ENCODE peak calls at places on chromosomes 13 and 19, in ten cellular contexts. F, E, D, S, Y, W, H, P, L and I are unnamed samples.

GRCh38 chr13:48585456-48585840 is 52.6 kb upstream of the RCBTB2 start:
- DNase-seq in D (no peak), E (no peak), L (no peak), W (no peak), Y (no peak), P (peak), H (peak), S (no peak), F (no peak), I (no peak)

GRCh38 chr13:110319774-110320509 is 12.9 kb downstream of the COL4A2 start:
- DNase-seq in S (no peak), P (peak), Y (no peak), E (no peak), D (no peak), H (peak), F (no peak), L (no peak), W (peak), I (no peak)

GRCh38 chr19:14798760-14799159 is 20.4 kb upstream of the ADGRE2 start:
- DNase-seq in Y (no peak), S (no peak), H (no peak), L (no peak), W (no peak), F (no peak), P (no peak), E (no peak), D (no peak), I (no peak)

GRCh38 chr13:112368883-112369282 is 7.3 kb upstream of the SPACA7 start:
- DNase-seq in E (no peak), W (no peak), Y (no peak), H (no peak), S (no peak), D (no peak), F (no peak), P (no peak), L (no peak), I (no peak)

GRCh38 chr19:48171584-48172170 is 1.2 kb downstream of the ZSWIM9 start:
- DNase-seq in D (no peak), H (no peak), W (no peak), L (no peak), E (no peak), S (no peak), F (no peak), P (no peak), Y (no peak), I (no peak)

GRCh38 chr19:39832341-39833083 is 1.4 kb downstream of the DYRK1B start:
- DNase-seq in F (no peak), D (no peak), E (no peak), Y (no peak), P (peak), W (no peak), L (no peak), H (no peak), S (no peak), I (no peak)

GRCh38 chr13:97768134-97768533 is 185.3 kb upstream of the IPO5 start:
- DNase-seq in W (no peak), H (no peak), F (no peak), D (no peak), Y (no peak), L (no peak), S (no peak), P (no peak), E (no peak), I (no peak)

GRCh38 chr13:80454245-80454644 is 113.3 kb upstream of the SPRY2 start:
- DNase-seq in L (no peak), Y (no peak), D (no peak), F (no peak), H (peak), S (no peak), P (peak), W (no peak), E (no peak), I (no peak)

GRCh38 chr19:43623889-43624670 is 4.7 kb upstream of the ZNF428 start:
- DNase-seq in E (no peak), H (no peak), P (no peak), S (no peak), L (no peak), W (no peak), D (no peak), F (no peak), Y (no peak), I (no peak)

GRCh38 chr13:93862259-93862658 is 617.2 kb downstream of the DCT start:
- DNase-seq in Y (no peak), P (peak), F (no peak), W (no peak), H (no peak), S (no peak), E (no peak), D (no peak), L (no peak), I (no peak)

GRCh38 chr19:41398042-41398403 is 405 bp downstream of the BCKDHA start:
- DNase-seq in H (no peak), D (no peak), W (no peak), F (no peak), S (no peak), P (no peak), E (no peak), L (no peak), Y (no peak), I (no peak)

GRCh38 chr19:48568345-48568886 is 16.4 kb downstream of the SULT2B1 start:
- DNase-seq in H (peak), E (no peak), D (no peak), L (no peak), Y (no peak), S (peak), F (no peak), W (peak), P (peak), I (no peak)

GRCh38 chr13:99985243-99985874 is 3.8 kb downstream of the ZIC2 start:
- DNase-seq in D (no peak), W (no peak), P (no peak), F (no peak), Y (no peak), L (no peak), E (no peak), S (no peak), H (no peak), I (no peak)

GRCh38 chr19:38741670-38742069 is 2.6 kb downstream of the CAPN12 start:
- DNase-seq in L (no peak), P (no peak), W (no peak), H (no peak), Y (no peak), D (no peak), E (no peak), F (no peak), S (no peak), I (no peak)

GRCh38 chr19:30017172-30017571 is 75.1 kb downstream of the URI1 start:
- DNase-seq in S (no peak), D (no peak), P (no peak), L (no peak), W (no peak), Y (no peak), E (no peak), H (no peak), F (no peak), I (no peak)

GRCh38 chr13:102141625-102142472 is 260.0 kb downstream of the FGF14 start:
- DNase-seq in Y (no peak), D (no peak), H (peak), E (no peak), F (no peak), W (peak), P (peak), L (no peak), S (no peak), I (no peak)

GRCh38 chr13:112928958-112929777 is 39.8 kb upstream of the MCF2L start:
- DNase-seq in F (no peak), Y (no peak), S (peak), P (peak), L (peak), D (no peak), E (no peak), W (no peak), H (peak), I (no peak)

GRCh38 chr19:54158812-54159351 is 639 bp downstream of the LENG1 start:
- DNase-seq in Y (peak), W (no peak), L (no peak), P (peak), F (no peak), S (no peak), D (no peak), H (no peak), E (no peak), I (no peak)

GRCh38 chr13:110882228-110882627 is 32.6 kb downstream of the ANKRD10 start:
- DNase-seq in E (no peak), F (no peak), Y (no peak), P (peak), H (no peak), D (no peak), W (no peak), L (no peak), S (no peak), I (no peak)

GRCh38 chr19:17933414-17934129 is 757 bp downstream of the CCDC124 start:
- DNase-seq in E (no peak), S (no peak), L (no peak), W (no peak), Y (no peak), H (no peak), D (no peak), F (no peak), P (peak), I (no peak)

GRCh38 chr19:9995079-9995478 is 15.2 kb downstream of the COL5A3 start:
- DNase-seq in H (no peak), D (no peak), E (no peak), S (no peak), L (no peak), P (no peak), F (no peak), Y (no peak), W (no peak), I (no peak)